ENCODE peak calls at places on chromosomes 11 and 22, in six cellular contexts. H, X, D, S, R and C are unnamed samples.

GRCh38 chr22:50009251-50009650 is 3.3 kb downstream of the IL17REL start:
- DNase-seq in H (no peak), S (peak; percentile 72), D (no peak), R (no peak), X (no peak), C (no peak)

GRCh38 chr11:124543554-124543953 is at the start of gene OR8B12:
- DNase-seq in R (no peak), H (no peak), S (no peak), X (no peak), D (no peak), C (no peak)

GRCh38 chr11:24593332-24593731 is 96.5 kb downstream of the LUZP2 start:
- DNase-seq in R (no peak), X (no peak), S (no peak), H (no peak), D (no peak), C (no peak)

GRCh38 chr22:38187413-38188212 is 6.0 kb upstream of the PLA2G6 start:
- DNase-seq in R (peak; percentile 46), D (no peak), X (no peak), S (no peak), H (no peak), C (peak; percentile 99)

GRCh38 chr11:57217053-57217452 is 20.0 kb downstream of the APLNR start:
- DNase-seq in R (no peak), H (no peak), D (no peak), X (no peak), S (no peak), C (no peak)

GRCh38 chr22:29737251-29738117 is 17.7 kb downstream of the CABP7 start:
- DNase-seq in S (no peak), R (no peak), D (no peak), X (no peak), H (no peak), C (no peak)

GRCh38 chr22:38420734-38421133 is 34.3 kb downstream of the KCNJ4 start:
- DNase-seq in H (no peak), R (no peak), S (no peak), X (no peak), D (no peak), C (no peak)

GRCh38 chr11:59193741-59194140 is 19.0 kb downstream of the MPEG1 start:
- DNase-seq in R (no peak), H (no peak), X (no peak), S (no peak), D (no peak), C (no peak)

GRCh38 chr11:1392111-1392510 is 2.4 kb downstream of the BRSK2 start:
- DNase-seq in D (no peak), S (peak; percentile 62), X (no peak), R (no peak), H (no peak), C (no peak)

GRCh38 chr11:66159585-66159984 is 89.5 kb downstream of the PACS1 start:
- DNase-seq in H (no peak), D (no peak), X (no peak), S (no peak), R (peak; percentile 28), C (peak; percentile 73)

GRCh38 chr22:37545703-37546435 is 14.4 kb upstream of the CDC42EP1 start:
- DNase-seq in D (no peak), S (peak; percentile 98), H (no peak), X (peak; percentile 93), R (peak; percentile 96), C (peak; percentile 98)

GRCh38 chr11:30244255-30244654 is 13.4 kb downstream of the FSHB start:
- DNase-seq in D (no peak), S (no peak), R (peak; percentile 2), H (no peak), X (no peak), C (peak; percentile 16)

GRCh38 chr22:35325209-35325608 is 25.5 kb downstream of the TOM1 start:
- DNase-seq in S (no peak), R (no peak), X (no peak), D (no peak), H (no peak), C (no peak)

GRCh38 chr11:111344032-111344431 is 35.0 kb downstream of the POU2AF1 start:
- DNase-seq in X (peak; percentile 78), H (no peak), D (no peak), R (peak; percentile 80), S (no peak), C (peak; percentile 85)

GRCh38 chr11:64245797-64246623 is 733 bp downstream of the PPP1R14B start:
- DNase-seq in X (peak; percentile 94), S (peak; percentile 94), D (peak; percentile 55), R (peak; percentile 88), H (no peak), C (peak; percentile 71)

GRCh38 chr11:114571712-114572111 is 12.0 kb upstream of the NXPE1 start:
- DNase-seq in S (no peak), X (no peak), H (no peak), D (no peak), R (no peak), C (no peak)
- TF ChIP-seq CTCF in S (no peak), X (no peak), H (no peak), D (no peak), R (no peak), C (no peak)

DNA sequence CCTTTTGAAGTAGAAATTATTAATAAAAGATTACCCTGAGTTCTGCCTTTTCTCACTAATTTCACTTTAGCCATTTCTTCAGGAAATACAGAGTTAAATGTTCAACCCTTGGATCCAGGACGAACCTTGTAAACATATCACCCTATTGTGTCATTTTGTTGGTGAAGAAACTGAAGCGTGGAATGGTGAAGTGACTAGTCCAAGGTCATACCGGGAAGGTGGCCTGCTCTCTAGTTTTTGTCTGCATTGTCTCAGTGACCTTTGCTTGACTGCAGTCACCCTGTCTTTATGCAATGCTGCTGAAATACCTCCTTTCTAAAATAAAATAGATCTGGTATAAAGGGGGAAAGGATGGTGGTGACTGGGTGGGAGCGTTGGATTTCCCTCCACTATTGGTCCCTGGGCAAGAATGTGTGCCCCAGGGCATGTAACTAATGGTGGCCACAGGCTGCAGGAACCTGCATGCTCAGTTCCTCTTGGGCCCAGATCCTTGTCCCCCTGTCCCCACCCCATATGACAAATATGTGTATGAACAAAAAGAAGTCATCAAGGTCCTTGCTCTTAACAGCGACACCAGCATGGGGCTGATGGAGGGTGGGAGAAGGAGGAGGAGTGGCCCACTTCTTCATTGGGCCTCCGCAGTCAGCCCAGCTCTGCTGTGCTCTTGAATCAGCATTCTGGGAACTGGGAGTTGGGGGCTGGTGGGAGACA is 977 bp upstream of the SORL1-AS1 start:
- DNase-seq in R (no peak), H (no peak), D (no peak), X (no peak), S (no peak), C (no peak)
- H3K4me3 ChIP-seq in R (no peak overlapping the region), H (peak overlapping the region; percentile 73), D (no peak overlapping the region), X (no peak overlapping the region), S (peak overlapping the region; percentile 65), C (no peak overlapping the region)

GRCh38 chr11:68382358-68382998 is 70.1 kb downstream of the LRP5 start:
- DNase-seq in H (no peak), D (no peak), S (no peak), X (no peak), R (no peak), C (no peak)

GRCh38 chr11:68381716-68382115 is 69.3 kb downstream of the LRP5 start:
- DNase-seq in S (no peak), H (no peak), D (no peak), X (peak; percentile 55), R (no peak), C (no peak)

GRCh38 chr11:68383976-68384501 is 71.6 kb downstream of the LRP5 start:
- DNase-seq in H (peak; percentile 18), S (no peak), D (peak; percentile 24), X (peak; percentile 80), R (peak; percentile 45), C (peak; percentile 49)

GRCh38 chr11:68379216-68379615 is 66.8 kb downstream of the LRP5 start:
- DNase-seq in S (no peak), X (no peak), H (no peak), R (no peak), D (no peak), C (peak; percentile 23)

GRCh38 chr11:68380786-68381622 is 68.6 kb downstream of the LRP5 start:
- DNase-seq in S (no peak), D (no peak), R (peak; percentile 66), X (peak; percentile 54), H (no peak), C (peak; percentile 38)
- TF ChIP-seq CTCF in S (no peak), D (no peak), R (no peak), X (no peak), H (no peak), C (no peak)

DNA sequence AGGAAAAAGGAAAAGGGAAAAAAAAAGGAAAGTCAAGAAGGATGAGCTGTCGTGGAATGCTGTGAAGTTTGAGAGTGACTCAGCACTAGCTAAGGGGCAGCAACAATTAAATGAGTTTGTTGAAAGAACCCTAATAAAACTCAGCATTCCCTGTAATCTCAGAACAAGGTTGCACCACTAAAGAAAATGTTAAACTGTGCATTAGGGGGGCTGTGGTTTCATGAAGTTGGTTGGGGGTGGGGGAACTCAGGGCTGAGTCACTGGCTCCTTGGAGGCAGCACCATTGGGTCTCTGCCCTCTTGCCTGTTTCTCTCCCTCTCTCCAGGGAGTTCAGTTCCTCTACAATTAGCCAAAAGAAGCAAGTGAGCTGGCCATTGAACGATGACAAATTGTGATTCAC is 64.4 kb upstream of the BLID start:
- DNase-seq in X (no peak), S (no peak), R (peak; percentile 98), D (no peak), H (no peak), C (peak; percentile 96)
- H3K4me3 ChIP-seq in X (no peak overlapping the region), S (no peak overlapping the region), R (peak overlapping the region; percentile 73), D (no peak overlapping the region), H (no peak overlapping the region), C (peak overlapping the region; percentile 73)